ENCODE peak calls at places on chromosome 17, in five cellular contexts. R, C, U, H and E are unnamed samples.

GRCh38 chr17:57006040-57006439 is 28.1 kb downstream of the SCPEP1 start:
- DNase-seq in R (no peak), H (no peak), U (no peak), C (no peak), E (no peak)

GRCh38 chr17:16304832-16305231 is 48.4 kb downstream of the CENPV start:
- DNase-seq in R (peak), U (peak), C (no peak), H (no peak), E (peak)

GRCh38 chr17:58231644-58232043 is 6.7 kb upstream of the LPO start:
- DNase-seq in C (no peak), H (no peak), R (no peak), U (no peak), E (no peak)

GRCh38 chr17:17993852-17994251 is 21.2 kb downstream of the DRC3 start:
- DNase-seq in C (no peak), R (no peak), U (no peak), H (no peak), E (no peak)

GRCh38 chr17:44971776-44972483 is 3.8 kb upstream of the C1QL1 start:
- DNase-seq in U (no peak), C (no peak), H (peak), R (no peak), E (peak)

GRCh38 chr17:7435676-7436555 is 681 bp downstream of the TMEM102 start:
- DNase-seq in H (peak), U (peak), R (no peak), C (no peak), E (peak)

GRCh38 chr17:6487243-6488007 is 43.2 kb downstream of the PIMREG start:
- DNase-seq in C (no peak), H (no peak), R (no peak), U (no peak), E (no peak)

GRCh38 chr17:35731932-35732805 is 730 bp downstream of the RASL10B start:
- DNase-seq in H (no peak), R (peak), C (no peak), U (no peak), E (no peak)

GRCh38 chr17:44830359-44831269 is 527 bp upstream of the GJC1 start:
- DNase-seq in U (peak), C (no peak), R (peak), H (no peak), E (peak)

GRCh38 chr17:81049372-81049911 is 14.5 kb downstream of the BAIAP2 start:
- DNase-seq in R (no peak), U (no peak), H (no peak), C (no peak), E (no peak)

GRCh38 chr17:57672971-57673370 is 72.1 kb downstream of the CCDC182 start:
- DNase-seq in R (peak), H (peak), C (no peak), U (no peak), E (no peak)

GRCh38 chr17:27609606-27610303 is 21.2 kb upstream of the LGALS9 start:
- DNase-seq in U (peak), R (peak), H (peak), C (no peak), E (peak)

GRCh38 chr17:72635034-72635654 is 457.3 kb downstream of the SLC39A11 start:
- DNase-seq in H (no peak), R (no peak), U (no peak), C (no peak), E (no peak)

GRCh38 chr17:7407033-7407432 is 612 bp upstream of the NLGN2 start:
- DNase-seq in C (no peak), U (no peak), R (no peak), H (no peak), E (no peak)

GRCh38 chr17:36183001-36183810 is 6.8 kb upstream of the TBC1D3B start:
- DNase-seq in U (peak), R (peak), C (no peak), H (peak), E (peak)

GRCh38 chr17:42522798-42523278 is 13.2 kb upstream of the NAGLU start:
- DNase-seq in H (no peak), R (no peak), U (no peak), C (no peak), E (no peak)

GRCh38 chr17:63647065-63647725 is 25.0 kb downstream of the MAP3K3 start:
- DNase-seq in H (peak), R (no peak), U (no peak), C (no peak), E (no peak)

GRCh38 chr17:83179811-83180210 is 100.4 kb downstream of the METRNL start:
- DNase-seq in H (no peak), U (no peak), R (peak), C (no peak), E (no peak)

GRCh38 chr17:1460233-1460632 is 4.2 kb upstream of the CRK start:
- DNase-seq in C (no peak), H (peak), U (no peak), R (no peak), E (peak)

GRCh38 chr17:56292628-56293027 is 139.4 kb downstream of the ANKFN1 start:
- DNase-seq in U (no peak), H (peak), R (no peak), C (no peak), E (no peak)

GRCh38 chr17:60060474-60060873 is 18.2 kb downstream of the HEATR6 start:
- DNase-seq in H (no peak), R (no peak), U (no peak), C (no peak), E (no peak)

GRCh38 chr17:17024778-17025300 is 17.4 kb upstream of the MPRIP start:
- DNase-seq in U (no peak), R (peak), H (no peak), C (no peak), E (no peak)

GRCh38 chr17:8176197-8176940 is at the start of gene TMEM107:
- DNase-seq in H (peak), U (peak), C (peak), R (peak), E (peak)

GRCh38 chr17:34443832-34444469 is 80.9 kb upstream of the CCL1 start:
- DNase-seq in U (peak), H (no peak), R (peak), C (no peak), E (no peak)

GRCh38 chr17:42380935-42381334 is 7.3 kb downstream of the STAT3 start:
- DNase-seq in C (no peak), R (no peak), U (no peak), H (no peak), E (no peak)

GRCh38 chr17:81884520-81884919 is 6.9 kb downstream of the ALYREF start:
- DNase-seq in R (peak), H (no peak), U (no peak), C (no peak), E (no peak)

GRCh38 chr17:62051053-62051452 is 14.0 kb downstream of the MED13 start:
- DNase-seq in R (no peak), H (peak), C (no peak), U (no peak), E (no peak)

GRCh38 chr17:8118769-8119574 is 658 bp upstream of the ALOXE3 start:
- DNase-seq in U (peak), H (peak), C (peak), R (peak), E (peak)

GRCh38 chr17:62790554-62790953 is 17.6 kb downstream of the MARCHF10 start:
- DNase-seq in U (no peak), H (peak), C (no peak), R (no peak), E (peak)

GRCh38 chr17:60542066-60542465 is 16.0 kb upstream of the APPBP2 start:
- DNase-seq in R (no peak), H (no peak), U (no peak), C (no peak), E (no peak)

GRCh38 chr17:66673668-66674276 is 161.1 kb upstream of the CACNG5 start:
- DNase-seq in H (peak), U (peak), R (peak), C (peak), E (peak)

GRCh38 chr17:10022416-10022815 is 117.3 kb upstream of the RCVRN start:
- DNase-seq in C (peak), R (no peak), U (no peak), H (no peak), E (no peak)

GRCh38 chr17:50258647-50259483 is 15.4 kb upstream of the TMEM92 start:
- DNase-seq in U (no peak), C (no peak), R (no peak), H (no peak), E (no peak)

GRCh38 chr17:12928736-12929135 is 89.1 kb downstream of the ELAC2 start:
- DNase-seq in R (no peak), U (no peak), C (no peak), H (no peak), E (peak)
- TF ChIP-seq CTCF in R (peak), U (no peak), C (no peak), H (no peak), E (peak)

GRCh38 chr17:79923974-79924638 is 84.9 kb upstream of the CBX4 start:
- DNase-seq in U (peak), R (peak), H (no peak), C (peak), E (peak)

GRCh38 chr17:79926308-79927135 is 87.3 kb upstream of the CBX4 start:
- DNase-seq in H (no peak), C (no peak), R (no peak), U (no peak), E (no peak)

GRCh38 chr17:79924639-79924976 is 85.4 kb upstream of the CBX4 start:
- DNase-seq in C (no peak), H (no peak), R (no peak), U (no peak), E (no peak)

GRCh38 chr17:79926002-79926307 is 86.7 kb upstream of the CBX4 start:
- DNase-seq in U (no peak), R (no peak), C (no peak), H (no peak), E (no peak)

DNA sequence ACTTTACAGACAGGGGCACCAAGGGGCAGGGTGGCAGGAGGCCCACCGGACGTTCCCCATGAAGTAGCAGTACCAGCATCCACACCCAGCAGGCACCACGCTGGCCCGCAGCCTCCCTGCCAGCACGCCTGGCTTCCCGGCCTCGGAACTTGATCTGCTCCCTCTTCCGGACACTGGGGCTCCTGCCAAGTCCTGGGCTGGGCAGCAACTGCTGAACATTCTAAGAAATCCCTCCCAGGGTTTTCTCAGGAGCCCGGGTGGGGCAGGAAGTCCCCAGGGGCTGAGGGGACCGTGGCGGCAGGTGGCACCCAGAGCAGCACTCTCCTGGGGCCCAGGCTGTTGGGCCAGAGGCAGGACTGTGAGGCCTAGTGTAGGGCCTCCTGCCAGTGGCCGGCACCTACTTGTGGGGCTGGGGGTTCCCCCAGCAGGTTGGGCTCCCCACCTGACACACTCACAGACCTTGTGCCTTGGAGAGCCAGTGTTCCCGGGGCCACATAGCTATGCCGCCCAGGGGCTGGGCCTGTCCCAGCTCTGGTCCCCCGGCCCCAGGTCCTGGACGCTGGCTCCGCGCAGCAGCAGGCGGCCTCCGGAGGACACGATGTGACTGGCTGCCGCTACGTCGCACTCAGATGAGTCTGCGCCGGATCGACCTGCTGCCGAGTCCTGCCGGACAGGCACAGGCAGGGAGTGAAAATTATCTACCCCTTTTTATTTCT is 86.2 kb upstream of the CBX4 start:
- DNase-seq in H (no peak), R (peak), C (peak), U (no peak), E (peak)
- TF ChIP-seq CTCF in H (peak), R (peak), C (no peak), U (no peak), E (peak)

GRCh38 chr17:75260679-75261335 is 599 bp downstream of the GGA3 start:
- DNase-seq in H (peak), R (no peak), C (no peak), U (no peak), E (no peak)
- TF ChIP-seq CTCF in H (peak), R (no peak), C (no peak), U (no peak), E (no peak)

GRCh38 chr17:3968886-3969524 is 4.8 kb upstream of the ATP2A3 start:
- DNase-seq in R (no peak), C (no peak), U (no peak), H (no peak), E (no peak)

GRCh38 chr17:3965123-3965800 is 1.0 kb upstream of the ATP2A3 start:
- DNase-seq in H (peak), R (peak), U (peak), C (no peak), E (peak)

GRCh38 chr17:3968017-3968416 is 3.8 kb upstream of the ATP2A3 start:
- DNase-seq in U (no peak), H (no peak), R (no peak), C (no peak), E (no peak)

GRCh38 chr17:3964203-3965122 is at the start of gene ATP2A3:
- DNase-seq in R (no peak), H (no peak), U (peak), C (no peak), E (no peak)

DNA sequence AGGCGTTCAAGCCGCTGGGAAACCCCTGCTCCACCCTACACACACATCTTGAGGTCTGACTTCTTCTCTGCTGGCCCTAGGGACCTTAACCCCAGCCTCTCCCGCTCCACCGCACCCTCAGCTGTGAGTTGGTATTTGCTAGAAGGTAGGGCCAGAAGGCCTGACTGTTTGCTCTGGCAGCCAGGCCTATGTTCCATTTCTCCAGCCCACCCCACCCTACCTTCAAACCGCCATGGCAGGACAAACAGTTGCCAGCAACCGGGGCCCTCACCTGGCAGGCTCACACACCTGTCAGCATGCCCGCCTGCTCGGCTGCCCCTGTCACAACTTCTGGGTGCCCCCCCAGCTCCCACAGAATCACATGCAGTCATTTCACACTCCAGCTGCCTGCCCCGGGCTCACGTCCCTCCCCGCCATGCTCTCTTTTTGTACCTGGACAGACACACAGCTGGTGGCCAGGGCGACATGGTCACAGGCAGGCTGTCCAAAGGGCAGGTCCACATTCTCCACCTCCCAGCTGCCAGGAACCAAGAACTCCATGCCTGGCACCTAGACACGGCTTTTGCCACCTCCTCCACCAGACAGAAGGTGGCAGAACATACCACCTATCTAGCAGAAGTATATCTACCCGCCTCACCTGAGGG is 2.6 kb upstream of the ATP2A3 start:
- DNase-seq in U (no peak), C (no peak), R (no peak), H (no peak), E (no peak)
- TF ChIP-seq CTCF in U (no peak), C (no peak), R (no peak), H (no peak), E (no peak)

DNA sequence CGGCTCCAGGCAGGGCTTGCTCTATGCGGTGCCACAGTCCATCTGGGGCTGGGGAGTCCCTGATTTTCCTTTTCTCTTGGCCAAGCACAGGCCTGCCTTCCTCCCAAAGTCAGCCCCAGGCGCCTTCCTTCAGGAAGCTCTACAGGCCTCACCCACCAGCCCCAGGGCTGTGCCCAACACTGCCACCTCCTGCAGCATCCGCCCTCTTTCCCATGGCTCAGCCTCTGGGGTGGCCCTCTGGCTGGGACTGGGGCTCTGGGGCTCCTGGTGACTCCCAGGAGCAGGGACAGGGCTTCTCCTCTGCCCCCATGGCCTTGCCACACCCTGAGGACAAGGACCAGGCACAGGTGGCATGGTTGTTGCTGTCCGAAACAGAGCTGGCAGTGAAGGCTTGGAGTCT is 817 bp downstream of the ITGB4 start:
- DNase-seq in U (no peak), C (no peak), R (no peak), H (no peak), E (peak)
- TF ChIP-seq CTCF in U (no peak), C (no peak), R (no peak), H (peak), E (no peak)